ENCODE peak calls at places on chromosomes 1 and 21, in seven cellular contexts. R is stimulated activated CD4-positive, alpha-beta T cell treated with anti-CD3 and anti-CD28 coated beads, Interleukin-2, amount 100 ng/mL, for 48 hours; M is Calu3; H is fibroblast of mammary gland; J is GM04503; U is body of pancreas; F is T47D. W is an unnamed sample.

GRCh38 chr21:25670726-25671125 is 31.7 kb downstream of the JAM2 start:
- DNase-seq in F (no peak), R (no peak), J (no peak), M (no peak), U (no peak), H (peak; percentile 87), W (no peak)

GRCh38 chr21:41691205-41692203 is 75.3 kb downstream of the RIPK4 start:
- DNase-seq in H (no peak), U (no peak), M (no peak), F (no peak), R (no peak), J (no peak), W (no peak)

GRCh38 chr1:5955479-5955977 is 36.7 kb downstream of the NPHP4 start:
- DNase-seq in J (no peak), F (no peak), H (no peak), M (no peak), R (no peak), U (no peak), W (no peak)

GRCh38 chr1:27418326-27418761 is 25.9 kb downstream of the GPR3 start:
- DNase-seq in F (no peak), R (peak; percentile 48), M (peak; percentile 17), H (peak; percentile 94), J (peak; percentile 86), U (peak; percentile 86), W (no peak)

GRCh38 chr1:197200468-197200899 is 54.0 kb upstream of the ASPM start:
- DNase-seq in R (no peak), F (no peak), H (peak; percentile 30), M (no peak), J (peak; percentile 6), U (no peak), W (no peak)

GRCh38 chr1:213669964-213670691 is 317.6 kb upstream of the PROX1 start:
- DNase-seq in M (no peak), J (no peak), H (no peak), U (no peak), F (no peak), R (no peak), W (peak; percentile 64)

GRCh38 chr1:79745928-79746327 is 739.4 kb upstream of the ADGRL4 start:
- DNase-seq in R (no peak), J (no peak), U (no peak), M (peak; percentile 7), F (no peak), H (peak; percentile 4), W (no peak)

GRCh38 chr1:81149649-81150335 is 650.9 kb upstream of the ADGRL2 start:
- DNase-seq in R (no peak), U (no peak), M (no peak), F (no peak), H (no peak), J (no peak), W (no peak)

GRCh38 chr1:19435181-19435580 is 50.2 kb downstream of the CAPZB start:
- DNase-seq in J (peak; percentile 77), R (no peak), F (no peak), H (peak; percentile 87), U (no peak), M (no peak), W (no peak)

GRCh38 chr21:44524412-44525371 is 15.3 kb downstream of the KRTAP10-1 start:
- DNase-seq in U (no peak), F (no peak), J (no peak), R (no peak), M (no peak), H (no peak), W (no peak)

W was measured in H1.